ENCODE peak calls at places on chromosome 1, in seven cellular contexts. I is activated T-cell treated with anti-CD3 and anti-CD28 coated beads for 24 hours, O is endothelial cell of umbilical vein, N is frontal cortex, B is heart right ventricle, J is Caki2, C is T-helper 1 cell. A is an unnamed sample.

GRCh38 chr1:10957151-10957550 is 55.3 kb upstream of the TARDBP start:
- DNase-seq in C (no peak), N (no peak), B (no peak), J (no peak), I (no peak), O (no peak), A (no peak)

GRCh38 chr1:52190500-52191252 is 48.8 kb downstream of the ZFYVE9 start:
- DNase-seq in N (no peak), B (no peak), I (no peak), J (no peak), C (no peak), O (peak; percentile 23), A (no peak)

GRCh38 chr1:209607102-209607794 is 23.7 kb downstream of the CAMK1G start:
- DNase-seq in N (no peak), B (no peak), C (no peak), O (no peak), J (peak; percentile 67), I (peak; percentile 12), A (no peak)

GRCh38 chr1:222373831-222374603 is 173.9 kb downstream of the HHIPL2 start:
- DNase-seq in N (no peak), B (no peak), O (no peak), I (no peak), C (no peak), J (no peak), A (no peak)

GRCh38 chr1:8590696-8591351 is 226.6 kb downstream of the RERE start:
- DNase-seq in I (no peak), N (peak; percentile 12), C (no peak), B (no peak), J (no peak), O (no peak), A (no peak)

GRCh38 chr1:8665824-8666223 is 151.6 kb downstream of the RERE start:
- DNase-seq in O (no peak), C (no peak), J (no peak), B (no peak), I (no peak), N (no peak), A (no peak)

GRCh38 chr1:41668967-41669366 is 184.5 kb upstream of the EDN2 start:
- DNase-seq in N (no peak), O (no peak), C (no peak), J (no peak), I (no peak), B (no peak), A (no peak)

GRCh38 chr1:113205980-113206766 is 133.2 kb downstream of the LRIG2 start:
- DNase-seq in I (no peak), C (no peak), O (no peak), N (no peak), J (peak; percentile 53), B (no peak), A (peak; percentile 77)

GRCh38 chr1:85581802-85582686 is 1.5 kb downstream of the CCN1 start:
- DNase-seq in C (no peak), I (no peak), J (peak; percentile 58), N (no peak), B (no peak), O (peak; percentile 54), A (peak; percentile 94)

GRCh38 chr1:2284932-2285331 is 56.8 kb downstream of the SKI start:
- DNase-seq in J (no peak), C (no peak), N (no peak), O (no peak), I (no peak), B (no peak), A (no peak)

GRCh38 chr1:153404086-153404635 is 12.2 kb upstream of the S100A7A start:
- DNase-seq in I (no peak), C (no peak), B (no peak), O (no peak), J (no peak), N (no peak), A (no peak)

GRCh38 chr1:243979396-243979795 is 71.7 kb upstream of the ZBTB18 start:
- DNase-seq in C (no peak), I (no peak), J (no peak), B (no peak), O (no peak), N (no peak), A (no peak)

GRCh38 chr1:211928993-211929637 is 98.6 kb upstream of the LPGAT1 start:
- DNase-seq in J (no peak), N (no peak), O (no peak), I (no peak), C (no peak), B (no peak), A (peak; percentile 48)

GRCh38 chr1:202505356-202505755 is 156.9 kb downstream of the PPP1R12B start:
- DNase-seq in B (no peak), J (no peak), C (no peak), I (no peak), O (peak; percentile 30), N (no peak), A (no peak)